ENCODE peak calls at places on chromosomes 7 and 10, in five cellular contexts. One of them, this sample, is unnamed.

GRCh38 chr10:116973946-116974345 is 31.0 kb downstream of the SHTN1 start:
- DNase-seq in astrocyte: no peak
- DNase-seq in hepatocyte: no peak
- DNase-seq in trophoblast cell: peak; percentile 25
- DNase-seq in fibroblast of lung: no peak
- DNase-seq in this sample: no peak

GRCh38 chr7:136272934-136273333 is 295.8 kb upstream of the MTPN start:
- DNase-seq in hepatocyte: no peak
- DNase-seq in astrocyte: no peak
- DNase-seq in fibroblast of lung: no peak
- DNase-seq in trophoblast cell: no peak
- DNase-seq in this sample: no peak

GRCh38 chr10:86960003-86960862 is 1.8 kb downstream of the SNCG start:
- DNase-seq in trophoblast cell: peak; percentile 44
- DNase-seq in hepatocyte: peak; percentile 84
- DNase-seq in astrocyte: no peak
- DNase-seq in fibroblast of lung: peak; percentile 74
- DNase-seq in this sample: peak; percentile 96

GRCh38 chr10:131891929-131892816 is 8.6 kb upstream of the PPP2R2D start:
- DNase-seq in astrocyte: no peak
- DNase-seq in fibroblast of lung: no peak
- DNase-seq in trophoblast cell: no peak
- DNase-seq in hepatocyte: no peak
- DNase-seq in this sample: no peak

GRCh38 chr7:98168181-98168903 is 42.9 kb upstream of the BHLHA15 start:
- DNase-seq in astrocyte: peak; percentile 51
- DNase-seq in hepatocyte: peak; percentile 88
- DNase-seq in fibroblast of lung: peak; percentile 72
- DNase-seq in trophoblast cell: peak; percentile 57
- DNase-seq in this sample: peak; percentile 91

GRCh38 chr10:103967433-103968142 is 648 bp downstream of the SLK start:
- DNase-seq in hepatocyte: peak; percentile 70
- DNase-seq in astrocyte: peak; percentile 15
- DNase-seq in fibroblast of lung: peak; percentile 31
- DNase-seq in trophoblast cell: no peak
- DNase-seq in this sample: peak; percentile 95

GRCh38 chr7:26397786-26398435 is 106.2 kb downstream of the SNX10 start:
- DNase-seq in hepatocyte: peak; percentile 51
- DNase-seq in trophoblast cell: no peak
- DNase-seq in fibroblast of lung: peak; percentile 6
- DNase-seq in astrocyte: no peak
- DNase-seq in this sample: peak; percentile 87

GRCh38 chr10:132651511-132652029 is 114.0 kb downstream of the INPP5A start:
- DNase-seq in astrocyte: no peak
- DNase-seq in trophoblast cell: no peak
- DNase-seq in hepatocyte: no peak
- DNase-seq in fibroblast of lung: no peak
- DNase-seq in this sample: peak; percentile 66

GRCh38 chr10:87093461-87094372 is 926 bp downstream of the GLUD1 start:
- DNase-seq in fibroblast of lung: peak; percentile 43
- DNase-seq in hepatocyte: peak; percentile 58
- DNase-seq in trophoblast cell: peak; percentile 36
- DNase-seq in astrocyte: peak; percentile 18
- DNase-seq in this sample: peak; percentile 87

GRCh38 chr7:70657532-70657931 is 474.4 kb upstream of the GALNT17 start:
- DNase-seq in fibroblast of lung: no peak
- DNase-seq in hepatocyte: no peak
- DNase-seq in astrocyte: no peak
- DNase-seq in trophoblast cell: no peak
- DNase-seq in this sample: no peak

GRCh38 chr7:33726582-33726981 is 178.8 kb upstream of the BMPER start:
- DNase-seq in fibroblast of lung: no peak
- DNase-seq in hepatocyte: no peak
- DNase-seq in trophoblast cell: peak; percentile 32
- DNase-seq in astrocyte: no peak
- DNase-seq in this sample: no peak

GRCh38 chr10:101337836-101338235 is 16.1 kb upstream of the BTRC start:
- DNase-seq in fibroblast of lung: no peak
- DNase-seq in astrocyte: no peak
- DNase-seq in trophoblast cell: no peak
- DNase-seq in hepatocyte: no peak
- DNase-seq in this sample: no peak

GRCh38 chr10:110151467-110151866 is 55.9 kb upstream of the MXI1 start:
- DNase-seq in hepatocyte: peak; percentile 69
- DNase-seq in fibroblast of lung: no peak
- DNase-seq in trophoblast cell: no peak
- DNase-seq in astrocyte: no peak
- DNase-seq in this sample: no peak

GRCh38 chr10:126256864-126257263 is 131.4 kb downstream of the ADAM12 start:
- DNase-seq in trophoblast cell: no peak
- DNase-seq in fibroblast of lung: no peak
- DNase-seq in hepatocyte: no peak
- DNase-seq in astrocyte: no peak
- DNase-seq in this sample: no peak

GRCh38 chr10:1551636-1552338 is 185.5 kb downstream of the ADARB2 start:
- DNase-seq in fibroblast of lung: no peak
- DNase-seq in trophoblast cell: no peak
- DNase-seq in hepatocyte: no peak
- DNase-seq in astrocyte: no peak
- DNase-seq in this sample: peak; percentile 43

GRCh38 chr7:155441856-155442255 is 16.1 kb upstream of the EN2 start:
- DNase-seq in hepatocyte: no peak
- DNase-seq in trophoblast cell: no peak
- DNase-seq in fibroblast of lung: no peak
- DNase-seq in astrocyte: no peak
- DNase-seq in this sample: no peak

GRCh38 chr7:36966039-36966438 is 241.7 kb upstream of the AOAH start:
- DNase-seq in fibroblast of lung: no peak
- DNase-seq in astrocyte: peak; percentile 20
- DNase-seq in trophoblast cell: no peak
- DNase-seq in hepatocyte: no peak
- DNase-seq in this sample: no peak

GRCh38 chr10:5168897-5169296 is 16.1 kb downstream of the AKR1C8 start:
- DNase-seq in fibroblast of lung: no peak
- DNase-seq in trophoblast cell: no peak
- DNase-seq in hepatocyte: no peak
- DNase-seq in astrocyte: no peak
- DNase-seq in this sample: no peak

GRCh38 chr7:80826520-80827237 is 92.2 kb downstream of the SEMA3C start:
- DNase-seq in fibroblast of lung: peak; percentile 69
- DNase-seq in trophoblast cell: no peak
- DNase-seq in hepatocyte: no peak
- DNase-seq in astrocyte: peak; percentile 94
- DNase-seq in this sample: no peak

GRCh38 chr7:77626515-77627306 is 69.5 kb upstream of the RSBN1L start:
- DNase-seq in trophoblast cell: no peak
- DNase-seq in fibroblast of lung: peak; percentile 53
- DNase-seq in hepatocyte: no peak
- DNase-seq in astrocyte: no peak
- DNase-seq in this sample: no peak

DNA sequence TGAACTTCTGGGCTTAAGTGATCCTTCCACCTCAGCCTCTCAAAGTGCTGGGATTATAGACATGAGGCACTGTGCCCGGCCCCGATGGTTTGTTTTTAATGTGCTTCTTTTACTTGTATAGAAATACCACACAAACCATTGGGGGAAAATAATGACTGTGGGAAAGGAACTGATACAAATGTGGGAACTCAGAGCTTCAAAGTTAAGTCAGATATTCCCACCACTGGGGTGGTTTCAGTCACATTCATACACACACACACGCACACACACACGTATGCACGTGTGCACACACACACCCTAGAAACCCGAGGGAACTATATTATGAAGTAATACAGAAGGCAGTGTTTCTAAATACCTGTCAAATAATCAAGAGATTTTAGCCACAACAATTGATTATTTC is 17.0 kb downstream of the CPA4 start:
- DNase-seq in hepatocyte: no peak
- DNase-seq in fibroblast of lung: no peak
- DNase-seq in trophoblast cell: no peak
- DNase-seq in astrocyte: no peak
- DNase-seq in this sample: no peak
- H3K79me2 ChIP-seq in hepatocyte: no peaks in the 10 kb centered on the region
- H3K79me2 ChIP-seq in fibroblast of lung: no peaks in the 10 kb centered on the region
- H3K79me2 ChIP-seq in trophoblast cell: no peaks in the 10 kb centered on the region
- H3K79me2 ChIP-seq in astrocyte: peaks cover 2% of the 10 kb centered on the region
- H3K79me2 ChIP-seq in this sample: no peaks in the 10 kb centered on the region

GRCh38 chr10:119412244-119412750 is 130.2 kb downstream of the RGS10 start:
- DNase-seq in trophoblast cell: no peak
- DNase-seq in fibroblast of lung: peak; percentile 95
- DNase-seq in hepatocyte: no peak
- DNase-seq in astrocyte: peak; percentile 47
- DNase-seq in this sample: peak; percentile 87
- H3K27ac ChIP-seq in trophoblast cell: no peak overlapping the region
- H3K27ac ChIP-seq in fibroblast of lung: peak overlapping the region; percentile 92
- H3K27ac ChIP-seq in hepatocyte: peak overlapping the region; percentile 87
- H3K27ac ChIP-seq in astrocyte: no peak overlapping the region
- H3K27ac ChIP-seq in this sample: no peak overlapping the region

GRCh38 chr7:5477723-5478531 is 54.3 kb upstream of the TNRC18 start:
- DNase-seq in trophoblast cell: no peak
- DNase-seq in fibroblast of lung: no peak
- DNase-seq in astrocyte: no peak
- DNase-seq in hepatocyte: peak; percentile 46
- DNase-seq in this sample: peak; percentile 91
- H3K4me2 ChIP-seq in trophoblast cell: no peak overlapping the region
- H3K4me2 ChIP-seq in fibroblast of lung: no peak overlapping the region
- H3K4me2 ChIP-seq in astrocyte: peak overlapping the region; percentile 26
- H3K4me2 ChIP-seq in hepatocyte: peak overlapping the region; percentile 67
- H3K4me2 ChIP-seq in this sample: peak overlapping the region; percentile 60

GRCh38 chr10:68074775-68075549 is at the start of gene HERC4:
- DNase-seq in hepatocyte: peak; percentile 97
- DNase-seq in fibroblast of lung: peak; percentile 94
- DNase-seq in astrocyte: peak; percentile 84
- DNase-seq in trophoblast cell: peak; percentile 89
- DNase-seq in this sample: peak; percentile 98
- H3K79me2 ChIP-seq in hepatocyte: peaks cover 45% of the 10 kb centered on the region
- H3K79me2 ChIP-seq in fibroblast of lung: peaks cover 50% of the 10 kb centered on the region
- H3K79me2 ChIP-seq in astrocyte: peaks cover 50% of the 10 kb centered on the region
- H3K79me2 ChIP-seq in trophoblast cell: peaks cover 6% of the 10 kb centered on the region
- H3K79me2 ChIP-seq in this sample: peaks cover 51% of the 10 kb centered on the region

DNA sequence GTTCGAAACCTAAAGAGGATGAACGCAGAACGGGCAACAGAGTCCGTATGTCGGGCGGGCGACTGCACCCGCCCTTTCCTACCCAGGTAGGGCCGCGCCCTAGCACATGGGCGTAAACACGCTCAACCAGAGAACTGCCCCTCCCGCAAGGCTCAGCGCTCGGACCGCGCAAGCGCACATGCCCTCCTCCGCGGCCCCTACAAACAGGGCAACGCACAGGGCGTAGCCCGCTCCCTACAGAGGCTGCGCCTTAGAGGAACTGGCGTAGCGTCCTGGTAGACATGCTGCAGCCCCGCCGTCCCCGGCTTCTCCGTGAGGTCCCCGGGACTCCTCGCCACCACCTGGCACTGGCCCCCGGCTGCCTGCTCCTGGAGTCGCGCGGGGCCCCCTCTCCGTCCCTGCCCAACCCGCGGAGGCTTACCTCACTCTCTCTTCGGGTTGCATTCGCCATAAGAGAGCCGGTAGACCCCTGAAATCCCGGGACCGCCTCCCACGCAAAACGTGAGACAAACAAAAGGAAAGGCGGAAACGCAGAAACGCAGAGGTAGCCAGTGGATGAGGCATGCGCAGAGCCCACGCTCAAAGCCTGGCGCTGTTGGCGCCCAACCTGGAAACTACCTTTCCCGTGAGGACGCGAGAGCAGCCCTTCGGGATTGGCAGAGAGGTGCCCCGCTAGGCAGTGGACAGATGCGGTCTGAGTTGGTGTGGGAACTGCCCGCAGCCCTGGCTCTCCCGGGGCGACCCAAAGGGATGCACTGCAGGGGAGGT is at the start of gene ZNF33B:
- DNase-seq in hepatocyte: peak; percentile 97
- DNase-seq in trophoblast cell: peak; percentile 97
- DNase-seq in astrocyte: peak; percentile 84
- DNase-seq in fibroblast of lung: peak; percentile 93
- DNase-seq in this sample: peak; percentile 95
- H3K27ac ChIP-seq in hepatocyte: peak within 1 kb of the TSS; percentile 98
- H3K27ac ChIP-seq in trophoblast cell: peak within 1 kb of the TSS; percentile 97
- H3K27ac ChIP-seq in astrocyte: peak within 1 kb of the TSS; percentile 86
- H3K27ac ChIP-seq in fibroblast of lung: peak within 1 kb of the TSS; percentile 81
- H3K27ac ChIP-seq in this sample: peak within 1 kb of the TSS; percentile 26

DNA sequence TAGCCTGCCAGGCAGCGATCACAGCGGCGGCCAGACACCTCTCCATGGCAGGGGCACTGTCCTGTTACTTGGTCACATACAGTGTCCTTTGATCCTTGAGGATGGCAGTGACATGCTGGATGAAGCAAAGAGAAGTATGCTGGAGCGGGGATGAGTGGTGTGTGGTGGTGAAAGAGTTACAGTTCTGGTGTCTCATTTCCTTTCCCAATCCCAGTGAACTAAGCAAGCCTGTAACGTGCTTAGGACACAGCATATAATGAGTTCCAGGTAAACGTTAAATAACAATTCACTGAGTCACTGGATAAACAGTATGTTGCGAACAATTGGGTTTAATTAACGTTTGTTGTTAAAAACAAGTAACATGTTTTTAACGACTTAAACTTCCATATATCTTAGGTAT is 63.5 kb upstream of the LAMB1 start:
- DNase-seq in hepatocyte: no peak
- DNase-seq in fibroblast of lung: no peak
- DNase-seq in trophoblast cell: peak; percentile 19
- DNase-seq in astrocyte: no peak
- DNase-seq in this sample: no peak
- H3K4me2 ChIP-seq in hepatocyte: no peak overlapping the region
- H3K4me2 ChIP-seq in fibroblast of lung: no peak overlapping the region
- H3K4me2 ChIP-seq in trophoblast cell: no peak overlapping the region
- H3K4me2 ChIP-seq in astrocyte: no peak overlapping the region
- H3K4me2 ChIP-seq in this sample: no peak overlapping the region

GRCh38 chr10:31422634-31423033 is 103.6 kb downstream of the ZEB1 start:
- DNase-seq in trophoblast cell: no peak
- DNase-seq in hepatocyte: no peak
- DNase-seq in fibroblast of lung: no peak
- DNase-seq in astrocyte: no peak
- DNase-seq in this sample: no peak

GRCh38 chr10:31419394-31420063 is 100.5 kb downstream of the ZEB1 start:
- DNase-seq in trophoblast cell: peak; percentile 71
- DNase-seq in astrocyte: peak; percentile 94
- DNase-seq in fibroblast of lung: peak; percentile 31
- DNase-seq in hepatocyte: no peak
- DNase-seq in this sample: no peak

GRCh38 chr10:31424473-31424872 is 105.5 kb downstream of the ZEB1 start:
- DNase-seq in hepatocyte: no peak
- DNase-seq in fibroblast of lung: no peak
- DNase-seq in trophoblast cell: no peak
- DNase-seq in astrocyte: no peak
- DNase-seq in this sample: no peak

GRCh38 chr10:31418481-31418880 is 99.5 kb downstream of the ZEB1 start:
- DNase-seq in trophoblast cell: no peak
- DNase-seq in hepatocyte: no peak
- DNase-seq in astrocyte: no peak
- DNase-seq in fibroblast of lung: no peak
- DNase-seq in this sample: no peak

GRCh38 chr10:31421322-31421721 is 102.3 kb downstream of the ZEB1 start:
- DNase-seq in trophoblast cell: no peak
- DNase-seq in astrocyte: no peak
- DNase-seq in fibroblast of lung: no peak
- DNase-seq in hepatocyte: no peak
- DNase-seq in this sample: no peak
- H3K79me2 ChIP-seq in trophoblast cell: no peaks in the 10 kb centered on the region
- H3K79me2 ChIP-seq in astrocyte: peaks cover 100% of the 10 kb centered on the region
- H3K79me2 ChIP-seq in fibroblast of lung: peaks cover 94% of the 10 kb centered on the region
- H3K79me2 ChIP-seq in hepatocyte: peaks cover 21% of the 10 kb centered on the region
- H3K79me2 ChIP-seq in this sample: peaks cover 96% of the 10 kb centered on the region